ENCODE peak calls at places on chromosomes 11 and 22, in six cellular contexts. P, R, W, N, J and C are unnamed samples. For H3K27me3, the result is how much of the 10 kb centered on the place peaks cover.

GRCh38 chr11:1779806-1780699 is 16.3 kb upstream of the CTSD start:
- DNase-seq in N (no peak), W (no peak), J (no peak), P (no peak), R (no peak), C (peak)

GRCh38 chr11:87081358-87081757 is 43.6 kb downstream of the TMEM135 start:
- DNase-seq in N (no peak), P (no peak), W (no peak), J (no peak), R (no peak), C (no peak)

GRCh38 chr11:26993965-26994446 is at the start of gene FIBIN:
- DNase-seq in N (no peak), J (no peak), W (no peak), R (no peak), P (peak), C (no peak)

GRCh38 chr11:45924036-45924915 is 1.8 kb downstream of the LARGE2 start:
- DNase-seq in J (peak), W (peak), N (no peak), R (no peak), P (no peak), C (peak)

GRCh38 chr11:108364159-108364558 is 103.2 kb downstream of the C11orf65 start:
- DNase-seq in R (no peak), N (no peak), P (no peak), W (no peak), J (no peak), C (no peak)

GRCh38 chr22:49406879-49407587 is 420.6 kb downstream of the BRD1 start:
- DNase-seq in N (no peak), W (no peak), J (no peak), P (no peak), R (peak), C (no peak)

GRCh38 chr11:100719362-100719761 is 32.3 kb downstream of the ARHGAP42 start:
- DNase-seq in N (no peak), J (no peak), R (no peak), P (no peak), W (no peak), C (no peak)

GRCh38 chr11:100003985-100004384 is 683.1 kb upstream of the ARHGAP42 start:
- DNase-seq in W (no peak), P (no peak), J (no peak), R (no peak), N (no peak), C (no peak)

GRCh38 chr22:46726986-46727317 is 11.1 kb downstream of the CERK start:
- DNase-seq in R (no peak), N (no peak), J (no peak), P (no peak), W (no peak), C (no peak)

GRCh38 chr22:30252411-30253204 is 6.0 kb upstream of the LIF start:
- DNase-seq in R (peak), P (no peak), W (no peak), N (peak), J (no peak), C (no peak)

GRCh38 chr22:49638788-49639187 is 188.9 kb downstream of the BRD1 start:
- DNase-seq in R (no peak), N (no peak), P (no peak), J (no peak), W (no peak), C (no peak)

GRCh38 chr11:67389477-67389876 is 2.3 kb upstream of the RAD9A start:
- DNase-seq in R (peak), N (no peak), P (no peak), J (no peak), W (no peak), C (peak)

GRCh38 chr11:57315491-57315890 is 9.3 kb downstream of the TNKS1BP1 start:
- DNase-seq in N (no peak), R (no peak), P (no peak), W (no peak), J (no peak), C (peak)

GRCh38 chr11:78376858-78377257 is 40.8 kb downstream of the GAB2 start:
- DNase-seq in N (no peak), J (no peak), R (no peak), P (no peak), W (no peak), C (no peak)

GRCh38 chr22:28299760-28300159 is 379.9 kb downstream of the TTC28 start:
- DNase-seq in N (no peak), P (no peak), J (no peak), R (no peak), W (no peak), C (no peak)

GRCh38 chr11:71461696-71462095 is 8.7 kb downstream of the NADSYN1 start:
- DNase-seq in J (no peak), N (no peak), W (no peak), P (no peak), R (no peak), C (no peak)

GRCh38 chr11:116691779-116692178 is 81.0 kb downstream of the BUD13 start:
- DNase-seq in N (peak), J (no peak), R (peak), W (no peak), P (peak), C (peak)

GRCh38 chr11:27540051-27540450 is 33.5 kb upstream of the LIN7C start:
- DNase-seq in P (no peak), N (no peak), W (no peak), J (no peak), R (no peak), C (no peak)

GRCh38 chr11:67118059-67118766 is 850 bp upstream of the KDM2A start:
- DNase-seq in J (peak), W (peak), N (no peak), P (peak), R (peak), C (peak)

GRCh38 chr11:107844041-107844440 is 14.5 kb downstream of the SLC35F2 start:
- DNase-seq in N (no peak), P (no peak), W (no peak), R (no peak), J (no peak), C (no peak)

GRCh38 chr11:10303558-10304363 is 1.1 kb upstream of the ADM start:
- DNase-seq in P (peak), N (no peak), R (peak), W (no peak), J (peak), C (no peak)

GRCh38 chr11:10304495-10305261 is at the start of gene ADM:
- DNase-seq in W (peak), P (peak), R (peak), J (peak), N (peak), C (peak)

GRCh38 chr11:10302744-10303557 is 1.9 kb upstream of the ADM start:
- DNase-seq in R (peak), N (no peak), P (peak), W (peak), J (peak), C (peak)

GRCh38 chr11:10301656-10302293 is 3.1 kb upstream of the ADM start:
- DNase-seq in W (no peak), P (no peak), N (no peak), R (no peak), J (no peak), C (no peak)

DNA sequence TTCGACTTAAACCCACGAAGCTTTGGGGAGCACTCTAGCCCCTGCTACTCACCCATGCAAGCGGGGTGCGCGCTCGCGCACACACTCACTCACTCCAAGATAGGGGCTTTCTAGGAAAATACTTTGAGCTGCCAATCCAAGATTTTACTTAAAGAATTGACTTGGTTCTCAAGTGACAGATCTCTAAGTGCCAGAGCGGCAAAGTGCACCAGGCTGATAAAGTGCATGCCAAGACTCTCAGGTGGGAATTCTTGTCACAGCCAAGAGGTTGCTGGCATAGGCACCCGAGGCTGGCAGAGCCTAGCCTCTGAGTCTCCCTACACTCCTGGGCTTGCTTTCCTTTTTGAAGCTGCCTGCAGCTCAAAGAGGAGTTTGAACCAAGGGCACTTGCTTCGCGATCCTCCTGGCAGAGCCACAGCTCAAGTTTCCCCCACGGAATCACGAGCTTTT is 2.6 kb upstream of the ADM start:
- DNase-seq in P (no peak), N (no peak), R (peak), J (peak), W (no peak), C (peak)
- H3K27me3 ChIP-seq in P (under half), N (under half), R (under half), J (under half), W (under half), C (under half)

DNA sequence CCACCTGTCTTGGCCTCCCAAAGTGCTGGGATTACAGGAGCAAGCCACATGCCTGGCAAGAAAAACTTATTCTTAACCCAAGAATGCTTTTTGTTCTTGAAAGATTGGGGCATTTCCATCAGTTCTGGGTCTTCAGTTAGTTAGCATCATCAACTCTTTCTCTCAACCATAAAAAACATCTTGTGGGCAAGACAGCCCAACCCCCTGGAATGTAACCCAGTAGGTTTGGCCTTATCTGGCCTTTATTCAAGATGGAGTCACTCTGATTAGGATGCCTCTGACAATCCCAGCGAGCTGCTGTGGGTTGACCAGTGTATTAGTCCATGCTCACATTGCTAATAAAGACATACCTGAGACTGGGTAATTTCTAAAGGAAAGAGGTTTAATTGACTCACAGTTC is 9.2 kb upstream of the TPCN2 start:
- DNase-seq in P (no peak), W (no peak), J (no peak), R (no peak), N (no peak), C (no peak)
- H3K27ac ChIP-seq in P (no peak), W (no peak), J (no peak), R (no peak), N (no peak), C (no peak)

GRCh38 chr11:43503417-43503816 is 144.7 kb downstream of the TTC17 start:
- DNase-seq in P (no peak), J (no peak), W (no peak), N (no peak), R (no peak), C (no peak)
- TF ChIP-seq CTCF in P (no peak), J (no peak), W (no peak), N (peak), R (no peak), C (no peak)

DNA sequence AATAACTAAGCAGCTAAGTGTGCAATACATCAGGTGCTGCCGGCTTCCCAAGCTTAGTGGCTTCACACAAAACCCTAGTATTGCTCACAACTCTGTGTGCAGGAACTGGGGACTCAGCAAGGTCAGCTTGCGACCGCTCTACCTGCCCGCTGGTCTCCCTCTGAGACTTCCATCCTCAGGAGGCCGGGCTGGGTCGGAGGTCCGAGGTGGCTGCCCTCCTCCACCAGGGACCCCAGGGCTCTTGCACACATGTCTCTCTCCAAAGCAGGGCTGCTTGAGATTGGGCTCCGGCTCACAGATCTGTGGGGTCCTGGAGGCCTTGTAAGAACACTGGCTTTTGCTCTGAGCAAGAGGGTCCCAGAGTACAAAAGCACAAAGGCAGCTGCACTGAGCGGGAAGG is 25.4 kb upstream of the FGF19 start:
- DNase-seq in J (no peak), W (no peak), N (no peak), P (no peak), R (no peak), C (no peak)
- H3K27me3 ChIP-seq in J (under half), W (under half), N (under half), P (under half), R (under half), C (under half)

GRCh38 chr22:32987081-32987631 is 71.0 kb downstream of the SYN3 start:
- DNase-seq in R (no peak), N (no peak), W (no peak), P (no peak), J (peak), C (no peak)

GRCh38 chr22:32986773-32987050 is 71.5 kb downstream of the SYN3 start:
- DNase-seq in N (no peak), W (no peak), R (no peak), J (no peak), P (no peak), C (no peak)

GRCh38 chr22:32990187-32990586 is 68.0 kb downstream of the SYN3 start:
- DNase-seq in N (no peak), J (no peak), P (no peak), W (no peak), R (no peak), C (no peak)

GRCh38 chr22:32991353-32992115 is 66.6 kb downstream of the SYN3 start:
- DNase-seq in N (no peak), R (no peak), P (peak), W (peak), J (no peak), C (no peak)

GRCh38 chr22:32985899-32986772 is 72.0 kb downstream of the SYN3 start:
- DNase-seq in R (peak), J (peak), W (no peak), P (peak), N (peak), C (peak)
- H3K27ac ChIP-seq in R (no peak), J (peak), W (peak), P (peak), N (no peak), C (no peak)

GRCh38 chr11:32334822-32335221 is 100.5 kb downstream of the WT1 start:
- DNase-seq in P (no peak), J (no peak), W (no peak), N (peak), R (no peak), C (no peak)
- TF ChIP-seq CTCF in P (peak), J (no peak), W (peak), N (peak), R (no peak), C (peak)

DNA sequence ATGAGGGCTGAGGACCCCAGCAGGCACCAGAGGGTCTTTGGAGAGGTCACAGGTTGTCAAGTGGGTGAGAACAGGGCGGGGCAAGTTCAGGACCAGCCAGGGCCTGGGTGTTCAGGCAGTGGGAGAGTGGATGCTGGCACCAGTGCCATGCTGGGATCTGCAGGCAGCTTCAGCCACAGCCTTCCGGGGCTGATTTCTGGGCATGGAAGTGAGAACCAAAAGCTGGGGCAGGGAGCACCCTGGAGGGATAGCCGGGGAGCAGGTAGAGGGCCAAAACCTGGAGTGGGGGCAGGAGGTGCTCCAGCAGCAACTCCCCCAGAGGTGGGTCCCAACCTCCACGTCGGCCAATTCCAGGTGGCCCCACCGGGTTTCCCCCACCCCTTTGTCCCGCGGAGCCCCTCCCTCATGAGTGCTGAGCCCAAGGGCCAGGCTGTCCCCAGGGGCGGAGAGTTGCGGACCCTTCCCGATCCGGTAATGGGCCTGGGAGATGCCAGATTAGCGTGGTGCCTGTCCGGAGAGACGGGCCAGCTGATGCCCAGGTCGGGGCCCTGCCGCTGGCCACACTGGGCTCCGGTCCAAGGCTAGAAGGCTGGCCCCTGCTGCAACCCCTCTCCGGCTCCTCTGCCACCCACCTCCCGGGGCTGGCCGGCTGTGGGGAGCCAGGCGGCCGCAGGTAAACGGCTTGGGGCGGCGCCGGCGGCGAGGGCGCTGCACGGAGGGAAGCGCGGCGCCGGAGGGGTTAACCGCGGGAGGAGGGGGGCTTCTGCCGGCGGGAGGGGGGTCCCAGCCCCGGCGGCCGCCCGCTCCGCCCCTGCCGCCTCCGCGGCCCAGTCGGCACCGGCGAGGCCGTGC is at the start of gene KCNK4:
- DNase-seq in P (no peak), R (no peak), N (no peak), J (no peak), W (no peak), C (no peak)
- H3K27me3 ChIP-seq in P (half or more), R (under half), N (under half), J (under half), W (under half), C (under half)

DNA sequence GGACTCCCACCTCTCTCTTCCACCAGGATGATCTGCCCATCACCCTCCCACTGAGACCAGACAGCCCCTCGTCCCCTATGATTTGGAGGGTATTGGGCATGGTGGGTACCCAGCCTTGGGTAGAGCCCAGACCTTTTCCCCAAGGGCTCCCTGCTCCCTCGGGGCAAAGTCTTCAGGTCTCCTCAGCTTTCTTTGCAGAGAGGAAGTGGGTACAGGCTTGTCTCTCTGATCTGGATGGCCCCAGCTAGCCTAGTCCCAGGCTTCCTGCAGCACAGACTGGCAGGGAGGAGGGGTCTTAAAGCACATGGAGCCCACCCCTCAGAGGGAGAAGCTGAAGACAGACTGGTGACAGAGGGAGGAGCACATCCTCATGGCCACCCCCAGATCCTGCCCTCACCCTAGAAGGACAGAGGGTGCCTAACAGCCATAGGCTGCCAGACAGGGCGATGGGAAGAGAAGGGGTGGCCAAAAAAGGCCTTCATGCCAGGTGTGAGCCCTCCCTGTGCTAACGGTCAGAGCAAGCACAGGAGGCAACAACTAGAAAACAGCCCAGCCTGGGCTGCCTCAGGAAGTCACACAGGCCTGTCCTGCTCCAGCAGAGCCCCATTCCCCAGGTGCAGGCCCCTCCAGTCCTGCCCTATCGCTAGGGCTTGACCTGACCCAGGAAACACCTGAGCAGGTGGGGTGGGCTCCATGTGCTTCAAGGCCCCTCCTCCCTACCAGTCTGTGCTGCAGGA is 30.4 kb downstream of the SLC22A12 start:
- DNase-seq in J (no peak), W (no peak), N (no peak), R (no peak), P (no peak), C (no peak)
- H3K27ac ChIP-seq in J (peak), W (no peak), N (no peak), R (no peak), P (no peak), C (peak)